ENCODE peak calls at places on chromosomes 16 and 17, in ten cellular contexts. X, J, K, R, W, E, Q, Y, V and B are unnamed samples.

GRCh38 chr16:49278944-49279725 is 2.5 kb downstream of the CBLN1 start:
- DNase-seq in X (no peak), J (no peak), K (no peak), R (peak), W (no peak), E (no peak), Q (no peak), Y (no peak), V (no peak), B (no peak)

GRCh38 chr17:55435408-55435807 is 13.8 kb upstream of the MMD start:
- DNase-seq in X (no peak), J (no peak), K (no peak), R (no peak), W (no peak), E (no peak), Q (no peak), Y (no peak), V (no peak), B (no peak)

GRCh38 chr17:75261336-75262111 is at the start of the genes GGA3 and MRPS7:
- DNase-seq in X (peak), J (peak), K (peak), R (peak), W (peak), E (peak), Q (peak), Y (peak), V (peak), B (peak)

GRCh38 chr17:46773676-46774075 is 44.8 kb downstream of the WNT3 start:
- DNase-seq in X (no peak), J (no peak), K (no peak), R (no peak), W (no peak), E (no peak), Q (no peak), Y (no peak), V (no peak), B (no peak)

GRCh38 chr17:78176548-78177025 is 8.2 kb downstream of the SYNGR2 start:
- DNase-seq in X (peak), J (no peak), K (peak), R (peak), W (peak), E (peak), Q (peak), Y (no peak), V (no peak), B (no peak)

GRCh38 chr16:30143347-30143702 is 20.3 kb upstream of the MAPK3 start:
- DNase-seq in X (no peak), J (no peak), K (no peak), R (no peak), W (no peak), E (no peak), Q (no peak), Y (no peak), V (no peak), B (no peak)

GRCh38 chr16:20094157-20094556 is 20.5 kb upstream of the GPR139 start:
- DNase-seq in X (no peak), J (no peak), K (no peak), R (no peak), W (no peak), E (no peak), Q (no peak), Y (no peak), V (no peak), B (no peak)

GRCh38 chr16:70685938-70686375 is at the start of gene MTSS2:
- DNase-seq in X (peak), J (peak), K (peak), R (peak), W (peak), E (peak), Q (peak), Y (peak), V (peak), B (peak)

GRCh38 chr17:80805032-80805751 is 186.4 kb upstream of the CHMP6 start:
- DNase-seq in X (no peak), J (no peak), K (no peak), R (no peak), W (peak), E (no peak), Q (no peak), Y (no peak), V (no peak), B (no peak)

GRCh38 chr17:59754547-59754946 is 47.1 kb downstream of the VMP1 start:
- DNase-seq in X (peak), J (peak), K (no peak), R (no peak), W (no peak), E (no peak), Q (no peak), Y (peak), V (peak), B (peak)

GRCh38 chr17:81241648-81242420 is 2.7 kb downstream of the NDUFAF8 start:
- DNase-seq in X (peak), J (no peak), K (no peak), R (peak), W (peak), E (no peak), Q (no peak), Y (no peak), V (no peak), B (no peak)

GRCh38 chr17:38415250-38416194 is 12.7 kb upstream of the ARHGAP23 start:
- DNase-seq in X (peak), J (peak), K (no peak), R (peak), W (no peak), E (no peak), Q (no peak), Y (peak), V (peak), B (no peak)

DNA sequence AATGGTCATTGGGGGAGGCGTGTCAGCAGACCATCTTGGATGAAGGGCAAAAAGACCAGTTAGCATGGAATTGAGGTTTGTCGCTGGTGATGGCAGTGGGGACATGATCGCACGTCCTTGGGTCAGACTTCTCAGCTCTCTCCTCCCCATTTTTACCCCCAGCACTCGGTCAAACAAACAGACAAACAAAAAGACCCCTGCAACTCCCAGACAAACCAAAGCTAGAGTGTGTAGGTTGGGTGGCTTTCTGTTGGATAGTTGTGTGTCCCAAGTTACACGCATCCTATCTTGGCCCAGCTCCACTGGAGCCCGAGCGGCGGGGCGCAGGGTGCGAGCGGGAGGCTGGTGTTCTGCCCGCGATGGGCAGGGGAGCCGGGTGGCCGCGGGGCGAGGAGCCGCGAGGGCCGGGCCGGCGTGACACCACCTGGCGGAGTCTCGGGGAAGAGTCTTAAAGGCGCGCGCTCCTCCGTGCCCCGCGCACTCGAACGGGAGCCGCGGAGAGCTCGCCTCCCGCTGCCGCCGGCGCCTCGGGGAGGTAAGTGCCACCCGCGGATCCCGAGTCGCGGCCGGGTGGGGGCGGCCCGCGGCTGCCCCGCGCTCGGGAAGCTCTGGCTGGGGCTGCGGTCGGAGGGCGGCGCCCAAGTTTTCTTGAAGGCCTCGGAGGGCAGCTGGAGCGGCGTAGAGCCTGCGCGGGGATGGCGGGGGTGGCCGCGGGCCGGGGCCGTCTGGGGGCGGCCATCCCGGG is 18.5 kb upstream of the NTN1 start:
- DNase-seq in X (no peak), J (peak), K (peak), R (peak), W (peak), E (peak), Q (no peak), Y (no peak), V (no peak), B (no peak)
- H3K4me3 ChIP-seq in X (no peak), J (peak), K (peak), R (peak), W (peak), E (peak), Q (peak), Y (no peak), V (no peak), B (no peak)

GRCh38 chr17:17877548-17878358 is 41.0 kb upstream of the SREBF1 start:
- DNase-seq in X (peak), J (peak), K (peak), R (peak), W (peak), E (peak), Q (peak), Y (peak), V (no peak), B (peak)
- H3K4me3 ChIP-seq in X (no peak), J (no peak), K (peak), R (no peak), W (no peak), E (no peak), Q (no peak), Y (no peak), V (no peak), B (no peak)

DNA sequence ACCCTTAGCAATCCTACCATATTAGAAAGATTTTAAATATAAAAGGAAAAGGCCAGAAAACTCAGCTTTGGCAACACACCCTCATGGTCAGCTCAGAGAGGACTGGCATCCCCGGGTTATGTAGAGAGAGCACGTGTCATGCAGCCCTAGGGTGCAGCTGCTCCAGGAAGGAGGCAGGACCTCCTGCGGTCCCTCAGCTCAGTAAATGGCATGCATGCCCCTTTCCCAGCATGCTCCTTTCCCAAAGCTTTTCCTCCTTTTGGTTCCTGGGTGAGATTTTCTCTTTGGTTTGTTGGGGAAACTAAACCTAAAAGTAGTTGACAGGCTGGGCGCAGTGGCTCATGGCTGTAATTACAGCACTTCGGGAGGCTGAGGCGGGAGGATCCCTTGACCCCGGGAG is 3.9 kb downstream of the GAN start:
- DNase-seq in X (no peak), J (no peak), K (no peak), R (peak), W (no peak), E (no peak), Q (no peak), Y (no peak), V (no peak), B (no peak)
- H3K4me3 ChIP-seq in X (no peak), J (no peak), K (no peak), R (no peak), W (no peak), E (no peak), Q (no peak), Y (no peak), V (no peak), B (no peak)

DNA sequence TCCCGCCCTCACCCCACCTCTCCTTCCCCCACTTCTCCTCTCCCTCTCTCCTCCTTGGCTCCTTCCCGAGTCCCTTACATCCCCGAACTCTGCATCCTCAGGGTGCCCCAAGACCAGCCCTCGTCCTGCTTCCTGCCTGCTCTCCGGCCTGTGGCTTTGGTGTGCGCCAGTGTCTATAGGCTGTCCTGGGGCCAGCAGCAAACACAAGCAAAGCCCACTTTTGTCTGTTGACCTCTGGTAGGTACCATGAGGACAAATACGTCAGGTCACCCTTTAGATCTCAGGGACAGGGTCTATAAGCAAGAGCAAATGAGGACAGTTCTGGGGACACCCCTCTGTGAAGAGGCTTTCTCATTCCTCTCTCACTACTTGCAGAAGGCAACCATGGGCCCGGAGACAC is 327 bp upstream of the COPZ2 start:
- DNase-seq in X (no peak), J (no peak), K (no peak), R (no peak), W (no peak), E (no peak), Q (no peak), Y (no peak), V (no peak), B (no peak)
- H3K4me3 ChIP-seq in X (peak), J (peak), K (peak), R (peak), W (peak), E (peak), Q (peak), Y (peak), V (no peak), B (peak)

DNA sequence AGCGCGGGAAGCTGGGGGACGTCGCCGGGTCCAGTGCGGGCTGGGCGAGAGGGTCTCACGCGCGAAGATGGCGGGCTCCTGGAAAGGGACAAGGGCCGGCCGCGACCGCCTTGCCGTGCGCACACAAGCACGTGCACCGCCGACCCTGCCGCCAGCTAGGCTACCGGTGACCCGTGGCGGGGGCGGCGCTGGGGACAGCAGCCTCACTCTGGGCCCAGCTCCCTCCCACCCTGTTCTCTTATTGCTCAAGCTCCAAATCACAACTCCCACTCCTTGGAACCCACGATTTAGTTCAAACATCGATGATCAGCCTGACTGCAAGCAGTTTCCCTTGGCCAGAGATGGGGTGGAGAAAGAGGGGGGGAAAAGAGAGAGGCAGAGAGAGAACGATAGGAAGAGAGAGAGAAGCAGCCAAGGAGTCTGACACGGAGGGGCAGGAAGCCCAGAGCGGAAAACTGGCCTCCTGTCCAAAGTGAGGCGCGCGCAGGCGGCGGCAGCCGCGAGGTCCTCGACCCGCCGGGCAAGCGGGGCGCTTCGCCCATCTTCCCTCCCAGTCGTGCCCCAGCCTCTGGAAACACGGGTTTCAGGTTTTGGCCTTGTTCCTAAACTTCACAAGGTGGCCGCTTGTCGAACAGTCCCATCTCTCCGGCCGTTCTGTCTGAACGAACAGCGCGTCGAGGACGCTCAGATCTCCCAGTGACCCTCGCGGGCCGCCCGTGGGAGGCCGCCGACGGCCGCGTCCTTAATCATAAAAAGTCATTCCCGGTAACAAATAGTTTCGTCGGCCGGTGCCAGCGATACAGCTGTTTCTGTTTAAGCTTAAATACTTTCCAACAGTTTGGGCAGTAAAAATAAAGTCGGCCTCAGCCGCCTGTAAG is 1.7 kb upstream of the CBX8 start:
- DNase-seq in X (no peak), J (no peak), K (no peak), R (peak), W (no peak), E (no peak), Q (no peak), Y (no peak), V (no peak), B (no peak)
- H3K4me3 ChIP-seq in X (no peak), J (peak), K (peak), R (peak), W (peak), E (peak), Q (peak), Y (no peak), V (no peak), B (no peak)

GRCh38 chr16:73024571-73025105 is 23.3 kb downstream of the ZFHX3 start:
- DNase-seq in X (no peak), J (no peak), K (no peak), R (no peak), W (no peak), E (no peak), Q (no peak), Y (no peak), V (no peak), B (no peak)
- H3K4me3 ChIP-seq in X (no peak), J (no peak), K (peak), R (no peak), W (no peak), E (no peak), Q (no peak), Y (no peak), V (no peak), B (no peak)

GRCh38 chr16:89098767-89099430 is 5.2 kb downstream of the ACSF3 start:
- DNase-seq in X (no peak), J (no peak), K (no peak), R (no peak), W (no peak), E (no peak), Q (no peak), Y (no peak), V (no peak), B (no peak)

GRCh38 chr16:89096768-89097527 is 3.3 kb downstream of the ACSF3 start:
- DNase-seq in X (no peak), J (no peak), K (no peak), R (no peak), W (no peak), E (no peak), Q (no peak), Y (no peak), V (no peak), B (no peak)

GRCh38 chr16:89095401-89095974 is 1.8 kb downstream of the ACSF3 start:
- DNase-seq in X (peak), J (no peak), K (no peak), R (no peak), W (no peak), E (no peak), Q (no peak), Y (no peak), V (no peak), B (no peak)

GRCh38 chr16:89096042-89096717 is 2.5 kb downstream of the ACSF3 start:
- DNase-seq in X (no peak), J (no peak), K (no peak), R (no peak), W (no peak), E (no peak), Q (no peak), Y (no peak), V (no peak), B (no peak)

DNA sequence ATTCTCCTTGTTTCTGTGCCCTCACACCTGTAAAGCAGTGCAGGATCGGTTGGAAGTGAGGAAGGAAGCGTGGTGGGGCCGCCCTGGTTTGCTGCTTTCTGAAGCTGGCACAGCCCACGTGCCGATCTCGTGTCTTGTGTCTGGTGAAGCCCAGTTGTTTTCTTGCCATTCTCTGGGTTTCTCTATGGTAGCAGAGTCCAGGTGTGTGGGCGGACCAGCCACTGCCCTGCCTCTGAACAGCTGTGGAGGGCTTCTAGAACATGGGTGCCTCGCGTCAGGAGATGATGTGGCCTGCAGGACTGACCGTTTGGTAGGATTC is 3.8 kb downstream of the ACSF3 start:
- DNase-seq in X (no peak), J (no peak), K (no peak), R (no peak), W (no peak), E (no peak), Q (no peak), Y (no peak), V (no peak), B (no peak)
- H3K4me3 ChIP-seq in X (no peak), J (no peak), K (no peak), R (no peak), W (no peak), E (no peak), Q (no peak), Y (no peak), V (no peak), B (no peak)

DNA sequence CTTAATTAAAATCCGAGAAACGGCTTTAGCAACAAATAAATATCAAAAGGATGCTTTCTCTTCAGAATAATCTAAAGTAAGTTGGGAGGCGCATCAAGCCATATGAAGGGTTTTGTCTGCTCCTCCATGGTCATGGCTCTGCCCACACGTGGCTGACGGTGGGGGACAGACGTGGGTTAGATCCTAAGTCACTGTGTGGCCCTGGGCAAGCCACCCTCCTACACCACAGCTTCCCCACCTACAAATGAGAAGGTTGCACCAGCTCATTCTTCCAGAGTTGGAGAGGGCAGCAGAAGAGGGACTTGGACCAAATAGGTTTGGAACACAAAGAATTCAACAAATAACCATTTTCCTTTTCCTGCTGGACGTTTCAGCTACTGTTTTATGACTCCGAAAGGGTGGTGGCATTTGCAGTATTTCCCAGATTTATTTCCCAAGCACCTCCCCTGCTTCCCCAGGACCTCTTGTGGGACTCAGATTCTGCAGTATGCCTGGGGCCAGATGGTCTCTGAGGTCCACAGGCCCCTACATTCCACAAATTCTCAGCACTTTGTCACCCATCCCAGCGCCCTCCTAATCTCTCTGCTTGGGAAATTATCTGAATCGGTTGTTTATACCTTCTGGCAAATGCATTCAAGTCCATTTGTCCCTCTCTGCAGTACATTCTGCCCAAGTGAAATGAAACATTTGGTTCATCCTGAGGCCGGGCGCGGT is 17.8 kb downstream of the LRRC75A start:
- DNase-seq in X (no peak), J (no peak), K (no peak), R (no peak), W (peak), E (no peak), Q (no peak), Y (no peak), V (no peak), B (no peak)
- H3K4me3 ChIP-seq in X (no peak), J (no peak), K (no peak), R (no peak), W (no peak), E (no peak), Q (no peak), Y (no peak), V (no peak), B (no peak)

GRCh38 chr16:69399361-69399760 is 13.6 kb upstream of the TERF2 start:
- DNase-seq in X (peak), J (no peak), K (no peak), R (no peak), W (no peak), E (no peak), Q (no peak), Y (no peak), V (no peak), B (no peak)
- H3K4me3 ChIP-seq in X (no peak), J (no peak), K (no peak), R (no peak), W (no peak), E (no peak), Q (no peak), Y (no peak), V (peak), B (no peak)